ENCODE peak calls at places on chromosomes 3 and 15, in nine cellular contexts. X, N, D, B, H, O, K, T and Q are unnamed samples.
A peak's percentile ranks its signal among the peaks of the same experiment; 100 is the strongest.

GRCh38 chr3:110265302-110265701 is 806.3 kb upstream of the NECTIN3 start:
- DNase-seq in X (no peak), N (no peak), D (no peak), B (no peak), H (no peak), O (no peak), K (no peak), T (no peak), Q (no peak)

GRCh38 chr3:64685800-64686445 is 1.9 kb downstream of the ADAMTS9 start:
- DNase-seq in X (peak; percentile 95), N (no peak), D (peak; percentile 82), B (no peak), H (peak; percentile 91), O (no peak), K (peak; percentile 87), T (peak; percentile 57), Q (peak; percentile 92)

GRCh38 chr3:138256022-138256421 is 68.9 kb downstream of the ARMC8 start:
- DNase-seq in X (no peak), N (no peak), D (no peak), B (no peak), H (no peak), O (no peak), K (no peak), T (no peak), Q (no peak)

GRCh38 chr3:46912986-46913385 is 35.5 kb downstream of the PTH1R start:
- DNase-seq in X (no peak), N (no peak), D (no peak), B (no peak), H (no peak), O (no peak), K (no peak), T (no peak), Q (no peak)

GRCh38 chr3:157913751-157914150 is 192.5 kb downstream of the SHOX2 start:
- DNase-seq in X (no peak), N (no peak), D (no peak), B (no peak), H (peak; percentile 22), O (no peak), K (no peak), T (no peak), Q (no peak)

GRCh38 chr15:95590533-95591044 is 739.9 kb upstream of the NR2F2 start:
- DNase-seq in X (no peak), N (no peak), D (no peak), B (no peak), H (no peak), O (no peak), K (no peak), T (no peak), Q (no peak)

GRCh38 chr3:72245183-72245811 is 460.3 kb upstream of the PROK2 start:
- DNase-seq in X (no peak), N (no peak), D (no peak), B (no peak), H (peak; percentile 38), O (no peak), K (no peak), T (no peak), Q (no peak)

GRCh38 chr3:181616088-181617070 is 95.3 kb upstream of the SOX2 start:
- DNase-seq in X (no peak), N (no peak), D (no peak), B (no peak), H (no peak), O (no peak), K (no peak), T (no peak), Q (no peak)

GRCh38 chr15:80691575-80691974 is 3.5 kb upstream of the ABHD17C start:
- DNase-seq in X (no peak), N (no peak), D (no peak), B (no peak), H (no peak), O (no peak), K (no peak), T (no peak), Q (no peak)

GRCh38 chr15:40891810-40892448 is 2.3 kb upstream of the VPS18 start:
- DNase-seq in X (peak; percentile 56), N (no peak), D (no peak), B (no peak), H (peak; percentile 51), O (no peak), K (peak; percentile 60), T (peak; percentile 61), Q (peak; percentile 80)

GRCh38 chr3:107065094-107065861 is 312.0 kb upstream of the CCDC54 start:
- DNase-seq in X (no peak), N (no peak), D (no peak), B (no peak), H (no peak), O (no peak), K (peak; percentile 34), T (no peak), Q (no peak)

GRCh38 chr3:190131329-190131728 is 10.6 kb upstream of the P3H2 start:
- DNase-seq in X (no peak), N (no peak), D (no peak), B (no peak), H (no peak), O (no peak), K (no peak), T (peak; percentile 63), Q (no peak)

GRCh38 chr3:33074217-33075067 is 22.5 kb downstream of the GLB1 start:
- DNase-seq in X (peak; percentile 84), N (peak; percentile 46), D (peak; percentile 46), B (peak; percentile 59), H (peak; percentile 88), O (peak; percentile 54), K (peak; percentile 78), T (peak; percentile 76), Q (peak; percentile 93)

GRCh38 chr15:73955851-73956250 is 29.6 kb downstream of the LOXL1 start:
- DNase-seq in X (no peak), N (no peak), D (no peak), B (no peak), H (no peak), O (no peak), K (no peak), T (no peak), Q (no peak)

GRCh38 chr3:6281662-6282061 is 579.3 kb upstream of the GRM7 start:
- DNase-seq in X (no peak), N (no peak), D (no peak), B (no peak), H (no peak), O (no peak), K (no peak), T (no peak), Q (no peak)

GRCh38 chr3:126440709-126440995 is 35.0 kb downstream of the ZXDC start:
- DNase-seq in X (no peak), N (no peak), D (no peak), B (no peak), H (no peak), O (no peak), K (no peak), T (no peak), Q (no peak)

GRCh38 chr3:179108091-179108490 is 36.5 kb upstream of the ZMAT3 start:
- DNase-seq in X (no peak), N (no peak), D (no peak), B (no peak), H (peak; percentile 40), O (no peak), K (no peak), T (no peak), Q (no peak)

GRCh38 chr15:82832601-82833209 is 23.3 kb downstream of the WHAMM start:
- DNase-seq in X (no peak), N (no peak), D (no peak), B (no peak), H (peak; percentile 88), O (peak; percentile 19), K (no peak), T (peak; percentile 56), Q (no peak)

GRCh38 chr3:145022447-145022846 is 1050.8 kb downstream of the DIPK2A start:
- DNase-seq in X (no peak), N (no peak), D (no peak), B (no peak), H (no peak), O (no peak), K (no peak), T (no peak), Q (no peak)

GRCh38 chr3:124168271-124168670 is 176.3 kb upstream of the ROPN1 start:
- DNase-seq in X (no peak), N (no peak), D (no peak), B (no peak), H (peak; percentile 42), O (no peak), K (no peak), T (no peak), Q (no peak)

GRCh38 chr3:146953523-146954125 is 348.5 kb upstream of the PLSCR5 start:
- DNase-seq in X (peak; percentile 57), N (no peak), D (no peak), B (no peak), H (peak; percentile 45), O (no peak), K (no peak), T (no peak), Q (no peak)

GRCh38 chr3:175159202-175159601 is 300.1 kb downstream of the NAALADL2 start:
- DNase-seq in X (no peak), N (no peak), D (no peak), B (no peak), H (no peak), O (no peak), K (no peak), T (no peak), Q (no peak)

GRCh38 chr3:40780341-40780800 is 255.6 kb downstream of the ZNF621 start:
- DNase-seq in X (peak; percentile 68), N (no peak), D (no peak), B (no peak), H (peak; percentile 72), O (no peak), K (peak; percentile 81), T (no peak), Q (peak; percentile 52)

GRCh38 chr15:34206016-34206415 is 3.9 kb downstream of the KATNBL1 start:
- DNase-seq in X (no peak), N (no peak), D (no peak), B (no peak), H (no peak), O (no peak), K (no peak), T (no peak), Q (no peak)

GRCh38 chr3:43198791-43199644 is 87.3 kb upstream of the SNRK start:
- DNase-seq in X (no peak), N (no peak), D (no peak), B (no peak), H (no peak), O (no peak), K (no peak), T (no peak), Q (no peak)

GRCh38 chr3:4856564-4856963 is 122.7 kb upstream of the BHLHE40 start:
- DNase-seq in X (no peak), N (no peak), D (no peak), B (no peak), H (no peak), O (no peak), K (no peak), T (no peak), Q (no peak)

GRCh38 chr15:28989239-28989830 is 103.6 kb downstream of the APBA2 start:
- DNase-seq in X (peak; percentile 75), N (no peak), D (no peak), B (no peak), H (no peak), O (no peak), K (peak; percentile 50), T (peak; percentile 39), Q (peak; percentile 61)

GRCh38 chr3:156888576-156888975 is 62.4 kb downstream of the LEKR1 start:
- DNase-seq in X (no peak), N (no peak), D (no peak), B (no peak), H (no peak), O (no peak), K (no peak), T (no peak), Q (no peak)

GRCh38 chr3:33858131-33858530 is 59.7 kb downstream of the PDCD6IP start:
- DNase-seq in X (no peak), N (no peak), D (no peak), B (no peak), H (no peak), O (no peak), K (no peak), T (no peak), Q (no peak)

GRCh38 chr3:42749753-42750231 is 23.3 kb downstream of the CCDC13 start:
- DNase-seq in X (peak; percentile 54), N (no peak), D (no peak), B (no peak), H (peak; percentile 71), O (no peak), K (no peak), T (no peak), Q (peak; percentile 82)

GRCh38 chr3:152323834-152324233 is 55.1 kb downstream of the MBNL1 start:
- DNase-seq in X (no peak), N (no peak), D (no peak), B (no peak), H (no peak), O (no peak), K (no peak), T (no peak), Q (no peak)